ENCODE peak calls at places on chromosomes 3 and 15, in four cellular contexts. J is H1, X is GM12878, K is K562. Z is an unnamed sample.

GRCh38 chr3:12796171-12797123 is at the start of gene CAND2:
- DNase-seq in J (peak; percentile 71), X (no peak), K (peak; percentile 83), Z (peak; percentile 86)

GRCh38 chr15:67922971-67923646 is 83.3 kb upstream of the RNU6-1 start:
- DNase-seq in K (peak; percentile 30), X (no peak), J (no peak), Z (no peak)

GRCh38 chr15:52642386-52643361 is 36.5 kb downstream of the ATOSA start:
- DNase-seq in J (no peak), X (no peak), K (no peak), Z (no peak)

GRCh38 chr3:104519068-104519467 is 847.6 kb upstream of the ALCAM start:
- DNase-seq in K (no peak), X (peak; percentile 54), J (no peak), Z (no peak)

GRCh38 chr15:98288091-98288590 is 327.6 kb downstream of the ARRDC4 start:
- DNase-seq in X (no peak), J (no peak), K (no peak), Z (no peak)

GRCh38 chr3:107315136-107315535 is 62.1 kb upstream of the CCDC54 start:
- DNase-seq in J (no peak), K (no peak), X (no peak), Z (no peak)

GRCh38 chr15:58282060-58282708 is 144.0 kb downstream of the AQP9 start:
- DNase-seq in K (peak; percentile 17), J (no peak), X (no peak), Z (no peak)

GRCh38 chr3:139629033-139629432 is 48.7 kb downstream of the NMNAT3 start:
- DNase-seq in K (no peak), J (no peak), X (no peak), Z (no peak)

GRCh38 chr15:88791637-88792036 is 11.6 kb upstream of the ACAN start:
- DNase-seq in X (no peak), K (no peak), J (no peak), Z (no peak)

GRCh38 chr3:62874398-62875102 is 666 bp downstream of the CADPS start:
- DNase-seq in J (peak; percentile 56), K (no peak), X (no peak), Z (peak; percentile 67)

GRCh38 chr15:57866149-57866736 is 159.7 kb downstream of the POLR2M start:
- DNase-seq in J (peak; percentile 87), X (no peak), K (peak; percentile 47), Z (peak; percentile 42)

GRCh38 chr3:157354722-157355121 is 81.9 kb upstream of the PTX3 start:
- DNase-seq in K (peak; percentile 16), X (no peak), J (peak; percentile 67), Z (no peak)

GRCh38 chr15:80568876-80569605 is 126.1 kb upstream of the ABHD17C start:
- DNase-seq in K (no peak), J (no peak), X (no peak), Z (no peak)

GRCh38 chr15:38521316-38521715 is 43.3 kb downstream of the RASGRP1 start:
- DNase-seq in X (no peak), K (no peak), J (no peak), Z (peak; percentile 9)

DNA sequence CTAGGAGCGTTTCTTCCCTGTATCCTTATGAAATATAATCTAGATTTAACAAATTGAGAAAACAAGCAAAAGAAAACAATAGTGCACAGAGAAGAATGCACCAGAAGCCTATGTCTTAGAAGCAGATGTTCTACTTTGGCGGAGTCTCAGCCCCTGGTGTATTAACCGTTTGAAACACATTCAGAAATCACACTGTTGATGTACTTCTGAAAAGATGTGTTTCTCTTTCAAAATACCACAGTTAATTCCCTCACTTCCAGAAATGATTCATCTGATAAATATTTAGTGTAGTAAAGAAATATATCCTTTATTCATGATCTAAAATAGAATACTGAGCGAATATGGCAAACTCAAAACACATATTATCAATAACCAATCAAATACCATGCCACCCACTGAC is 77.7 kb downstream of the CBLB start:
- DNase-seq in K (no peak), X (no peak), J (no peak), Z (no peak)
- H3K79me2 ChIP-seq in K (no peaks in the 10 kb centered on the region), X (peaks cover 21% of the 10 kb centered on the region), J (peaks cover 50% of the 10 kb centered on the region), Z (peaks cover 91% of the 10 kb centered on the region)

GRCh38 chr15:82168296-82168695 is 94.2 kb downstream of the EFL1 start:
- DNase-seq in K (no peak), X (no peak), J (no peak), Z (no peak)
- TF ChIP-seq NRF1 in K (no peak), X (no peak), J (no peak), Z (no peak)

GRCh38 chr15:96358006-96358794 is 27.7 kb downstream of the NR2F2 start:
- DNase-seq in X (no peak), J (no peak), K (no peak), Z (peak; percentile 31)
- H4K20me1 ChIP-seq in X (no peaks in the 10 kb centered on the region), J (peaks cover 32% of the 10 kb centered on the region), K (no peaks in the 10 kb centered on the region), Z (no peaks in the 10 kb centered on the region)

GRCh38 chr3:188241072-188241471 is 87.1 kb downstream of the LPP start:
- DNase-seq in X (no peak), K (no peak), J (no peak), Z (no peak)

GRCh38 chr3:188239035-188239434 is 85.1 kb downstream of the LPP start:
- DNase-seq in K (no peak), X (no peak), J (no peak), Z (no peak)

GRCh38 chr3:188239577-188239976 is 85.6 kb downstream of the LPP start:
- DNase-seq in J (no peak), K (no peak), X (no peak), Z (no peak)

GRCh38 chr3:188241883-188242282 is 87.9 kb downstream of the LPP start:
- DNase-seq in J (no peak), K (no peak), X (no peak), Z (no peak)

GRCh38 chr3:188240189-188240981 is 86.4 kb downstream of the LPP start:
- DNase-seq in K (no peak), J (no peak), X (no peak), Z (no peak)
- H3K79me2 ChIP-seq in K (no peaks in the 10 kb centered on the region), J (no peaks in the 10 kb centered on the region), X (no peaks in the 10 kb centered on the region), Z (peaks cover 83% of the 10 kb centered on the region)

DNA sequence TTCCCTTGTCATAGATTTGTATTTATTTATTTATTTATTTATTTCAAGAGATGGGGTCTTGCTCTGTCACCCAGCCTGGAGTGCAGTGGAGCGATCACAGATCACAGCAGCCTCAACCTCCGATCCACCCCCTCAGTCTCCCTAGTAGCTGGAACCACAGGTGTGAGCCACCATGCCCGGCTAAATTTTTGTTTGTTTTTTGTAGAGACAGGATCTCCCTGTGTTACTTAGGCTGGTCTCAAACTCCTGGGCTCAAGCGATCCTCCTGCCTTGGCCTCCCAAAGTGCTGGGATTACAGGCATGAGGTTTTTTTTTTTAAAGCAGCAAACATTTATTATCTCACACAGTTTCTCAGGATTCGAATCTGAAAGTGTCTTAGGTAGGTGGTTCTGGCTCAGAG is 2.5 kb downstream of the TTBK2 start:
- DNase-seq in J (no peak), X (no peak), K (no peak), Z (no peak)
- TF ChIP-seq NRF1 in J (no peak), X (no peak), K (no peak), Z (no peak)

Z was measured in SK-N-SH.